ENCODE peak calls at places on chromosome 22, in five cellular contexts. X is HCT116, H is SK-N-SH, W is K562, G is H1. U is an unnamed sample.

GRCh38 chr22:46896568-46897245 is 134.3 kb downstream of the TBC1D22A start:
- DNase-seq in X (no peak), H (no peak), W (no peak), G (no peak), U (no peak)

GRCh38 chr22:17786435-17787158 is 12.3 kb upstream of the BID start:
- DNase-seq in X (no peak), H (no peak), W (peak; percentile 89), G (no peak), U (no peak)

GRCh38 chr22:49961601-49962011 is 1.0 kb downstream of the PIM3 start:
- DNase-seq in X (no peak), H (no peak), W (no peak), G (no peak), U (no peak)

GRCh38 chr22:42621505-42622002 is 6.9 kb upstream of the POLDIP3 start:
- DNase-seq in X (peak; percentile 50), H (peak; percentile 89), W (peak; percentile 81), G (peak; percentile 94), U (no peak)

GRCh38 chr22:49689255-49689770 is 138.4 kb downstream of the BRD1 start:
- DNase-seq in X (no peak), H (no peak), W (no peak), G (no peak), U (no peak)

GRCh38 chr22:27895600-27895999 is 23.5 kb downstream of the PITPNB start:
- DNase-seq in X (no peak), H (no peak), W (no peak), G (no peak), U (no peak)

GRCh38 chr22:49112176-49112575 is 715.5 kb downstream of the BRD1 start:
- DNase-seq in X (no peak), H (no peak), W (no peak), G (no peak), U (no peak)

GRCh38 chr22:28629420-28630184 is 50.0 kb downstream of the TTC28 start:
- DNase-seq in X (peak; percentile 19), H (no peak), W (no peak), G (no peak), U (no peak)

GRCh38 chr22:44202261-44202789 is 21.6 kb downstream of the PARVG start:
- DNase-seq in X (no peak), H (no peak), W (no peak), G (no peak), U (no peak)

GRCh38 chr22:17578129-17578754 is 14.9 kb downstream of the SLC25A18 start:
- DNase-seq in X (no peak), H (no peak), W (no peak), G (no peak), U (no peak)

GRCh38 chr22:39490135-39490798 is 11.8 kb upstream of the MIEF1 start:
- DNase-seq in X (peak; percentile 79), H (peak; percentile 80), W (peak; percentile 82), G (peak; percentile 81), U (no peak)

GRCh38 chr22:21569459-21570161 is 2.1 kb downstream of the UBE2L3 start:
- DNase-seq in X (no peak), H (no peak), W (no peak), G (no peak), U (no peak)

GRCh38 chr22:46450931-46451660 is 86.3 kb downstream of the CELSR1 start:
- DNase-seq in X (no peak), H (no peak), W (no peak), G (no peak), U (no peak)

GRCh38 chr22:49855491-49855911 is 1.9 kb downstream of the ZBED4 start:
- DNase-seq in X (no peak), H (no peak), W (no peak), G (no peak), U (no peak)

GRCh38 chr22:50528682-50529415 is 963 bp downstream of the TYMP start:
- DNase-seq in X (no peak), H (no peak), W (no peak), G (peak; percentile 59), U (no peak)

GRCh38 chr22:42990131-42990838 is 24.7 kb downstream of the PACSIN2 start:
- DNase-seq in X (no peak), H (no peak), W (no peak), G (no peak), U (peak; percentile 24)

GRCh38 chr22:48538291-48538820 is 1289.3 kb downstream of the BRD1 start:
- DNase-seq in X (no peak), H (no peak), W (no peak), G (no peak), U (no peak)

GRCh38 chr22:50728523-50728931 is 9.5 kb upstream of the ACR start:
- DNase-seq in X (no peak), H (no peak), W (no peak), G (no peak), U (no peak)

GRCh38 chr22:44188316-44188715 is 7.6 kb downstream of the PARVG start:
- DNase-seq in X (no peak), H (no peak), W (no peak), G (no peak), U (no peak)

GRCh38 chr22:50600541-50600940 is at the start of gene MAPK8IP2:
- DNase-seq in X (no peak), H (peak; percentile 93), W (peak; percentile 74), G (peak; percentile 49), U (no peak)

GRCh38 chr22:39349967-39350802 is at the start of gene SYNGR1:
- DNase-seq in X (no peak), H (peak; percentile 69), W (peak; percentile 54), G (no peak), U (no peak)

GRCh38 chr22:17105143-17106129 is 15.7 kb downstream of the TMEM121B start:
- DNase-seq in X (no peak), H (no peak), W (no peak), G (no peak), U (no peak)

GRCh38 chr22:22082960-22083359 is 100.4 kb upstream of the TOP3B start:
- DNase-seq in X (no peak), H (no peak), W (no peak), G (no peak), U (no peak)

GRCh38 chr22:50027639-50028537 is 15.3 kb upstream of the IL17REL start:
- DNase-seq in X (no peak), H (peak; percentile 84), W (no peak), G (no peak), U (no peak)

GRCh38 chr22:27430799-27431480 is 370.6 kb downstream of the MN1 start:
- DNase-seq in X (no peak), H (no peak), W (no peak), G (no peak), U (no peak)

GRCh38 chr22:38073150-38074130 is 10.5 kb downstream of the SLC16A8 start:
- DNase-seq in X (no peak), H (no peak), W (no peak), G (no peak), U (no peak)

GRCh38 chr22:24525416-24526037 is 29.4 kb downstream of the GUCD1 start:
- DNase-seq in X (peak; percentile 54), H (peak; percentile 77), W (peak; percentile 82), G (peak; percentile 91), U (peak; percentile 58)

GRCh38 chr22:38843201-38843715 is 570 bp downstream of the NPTXR start:
- DNase-seq in X (no peak), H (peak; percentile 84), W (peak; percentile 60), G (peak; percentile 68), U (no peak)

GRCh38 chr22:46957521-46957920 is 195.1 kb downstream of the TBC1D22A start:
- DNase-seq in X (no peak), H (no peak), W (no peak), G (no peak), U (no peak)

GRCh38 chr22:44211946-44212930 is 31.5 kb downstream of the PARVG start:
- DNase-seq in X (no peak), H (peak; percentile 25), W (no peak), G (peak; percentile 39), U (no peak)

GRCh38 chr22:44186121-44186510 is 5.4 kb downstream of the PARVG start:
- DNase-seq in X (no peak), H (no peak), W (no peak), G (no peak), U (no peak)

GRCh38 chr22:41596776-41597634 is 7.4 kb upstream of the PMM1 start:
- DNase-seq in X (no peak), H (peak; percentile 76), W (peak; percentile 47), G (peak; percentile 87), U (no peak)

GRCh38 chr22:41598891-41599635 is 9.4 kb upstream of the PMM1 start:
- DNase-seq in X (no peak), H (no peak), W (no peak), G (no peak), U (no peak)

GRCh38 chr22:41598081-41598480 is 8.4 kb upstream of the PMM1 start:
- DNase-seq in X (no peak), H (no peak), W (no peak), G (no peak), U (no peak)

GRCh38 chr22:41595703-41596102 is 6.1 kb upstream of the PMM1 start:
- DNase-seq in X (no peak), H (no peak), W (no peak), G (no peak), U (no peak)

DNA sequence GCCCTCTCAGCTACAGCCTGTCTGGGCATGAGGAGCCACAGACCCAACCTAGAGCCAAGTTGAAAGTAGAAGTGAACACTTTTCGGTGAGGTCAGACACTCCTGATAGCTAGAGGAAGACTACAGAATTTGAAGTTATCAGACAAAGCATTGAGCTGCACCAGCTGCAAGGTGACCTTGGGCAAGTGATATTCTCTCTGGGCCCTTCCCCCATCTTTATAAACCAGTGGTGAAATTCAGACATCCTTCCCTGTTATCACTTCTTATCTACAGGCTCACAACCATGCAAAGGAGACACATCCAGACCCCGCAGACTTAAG is 8.0 kb upstream of the PMM1 start:
- DNase-seq in X (no peak), H (no peak), W (no peak), G (no peak), U (no peak)
- TF ChIP-seq SIN3A in X (no peak), H (no peak), W (no peak), G (no peak), U (no peak)

DNA sequence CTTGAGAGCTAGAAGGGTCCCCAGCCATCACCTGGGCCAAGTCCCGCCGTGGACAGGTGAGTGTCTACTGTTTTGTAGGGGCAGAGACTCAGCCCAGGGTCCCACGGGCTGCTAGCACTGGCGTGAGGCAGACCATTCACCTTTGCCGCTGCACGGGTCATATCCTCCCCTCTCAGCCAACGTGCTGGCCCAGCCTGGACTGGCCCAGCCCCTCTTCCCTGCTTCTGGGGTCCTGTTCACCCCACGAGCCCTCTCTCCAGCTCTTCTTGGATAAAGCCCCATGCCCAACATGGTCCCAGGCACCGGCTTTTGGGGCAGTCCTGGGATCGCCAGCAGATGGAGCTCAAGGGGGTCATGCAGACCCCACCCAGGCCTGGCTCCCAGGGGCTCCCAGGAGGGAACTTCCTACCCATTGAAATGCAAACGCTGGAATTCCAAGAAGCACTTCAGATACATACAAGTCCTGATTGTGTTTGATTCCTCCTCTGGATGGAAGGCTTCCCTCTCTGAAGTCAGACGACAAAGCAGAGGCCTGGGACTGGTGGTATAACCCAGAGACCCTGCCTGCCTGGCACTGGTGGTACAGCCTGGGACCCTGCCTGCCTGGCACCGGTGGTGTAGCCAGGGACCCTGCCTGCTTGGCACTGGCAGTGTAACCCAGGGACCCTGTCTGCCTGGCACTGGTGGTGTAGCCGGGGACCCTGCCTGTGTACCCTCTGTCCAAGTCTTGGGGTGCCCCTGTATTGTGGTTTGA is 8.9 kb upstream of the SEPTIN5 start:
- DNase-seq in X (no peak), H (no peak), W (no peak), G (peak; percentile 90), U (no peak)
- TF ChIP-seq SIN3A in X (no peak), H (no peak), W (no peak), G (peak; percentile 57), U (no peak)

GRCh38 chr22:20319041-20319744 is 667 bp downstream of the DGCR6L start:
- DNase-seq in X (no peak), H (peak; percentile 43), W (peak; percentile 87), G (peak; percentile 48), U (no peak)
- TF ChIP-seq SIN3A in X (no peak), H (no peak), W (no peak), G (peak; percentile 36), U (no peak)

GRCh38 chr22:30301995-30302809 is 12.9 kb upstream of the CASTOR1 start:
- DNase-seq in X (no peak), H (no peak), W (no peak), G (no peak), U (no peak)
- TF ChIP-seq SIN3A in X (peak; percentile 39), H (no peak), W (no peak), G (no peak), U (no peak)